ENCODE peak calls at places on chromosomes 6 and 20, in six cellular contexts. H, Z, B, E, N and T are unnamed samples.

GRCh38 chr6:152085533-152085932 is 278.1 kb downstream of the ESR1 start:
- DNase-seq in H (peak; percentile 30), Z (no peak), B (no peak), E (no peak), N (no peak), T (no peak)

GRCh38 chr6:28134015-28134414 is 7.7 kb upstream of the ZKSCAN8 start:
- DNase-seq in H (peak; percentile 68), Z (no peak), B (no peak), E (no peak), N (no peak), T (no peak)

GRCh38 chr6:20916081-20916480 is 381.8 kb downstream of the CDKAL1 start:
- DNase-seq in H (no peak), Z (no peak), B (no peak), E (no peak), N (no peak), T (no peak)

GRCh38 chr20:62409935-62410741 is 3.1 kb upstream of the CABLES2 start:
- DNase-seq in H (peak; percentile 30), Z (peak; percentile 82), B (peak; percentile 90), E (peak; percentile 23), N (no peak), T (no peak)

GRCh38 chr6:166782541-166782940 is 155.5 kb upstream of the RPS6KA2 start:
- DNase-seq in H (no peak), Z (no peak), B (no peak), E (no peak), N (no peak), T (no peak)

GRCh38 chr20:2162125-2162822 is 60.6 kb downstream of the STK35 start:
- DNase-seq in H (no peak), Z (peak; percentile 30), B (no peak), E (no peak), N (peak; percentile 9), T (no peak)

GRCh38 chr20:41029150-41029872 is 689 bp downstream of the TOP1 start:
- DNase-seq in H (peak; percentile 52), Z (peak; percentile 66), B (peak; percentile 57), E (peak; percentile 52), N (no peak), T (peak; percentile 9)

GRCh38 chr6:24988562-24988961 is 52.8 kb upstream of the RIPOR2 start:
- DNase-seq in H (peak; percentile 46), Z (no peak), B (no peak), E (no peak), N (no peak), T (no peak)

GRCh38 chr20:44069203-44069931 is 117.6 kb downstream of the JPH2 start:
- DNase-seq in H (no peak), Z (peak; percentile 83), B (no peak), E (peak; percentile 95), N (no peak), T (peak; percentile 36)

GRCh38 chr6:140434761-140435160 is 1060.3 kb upstream of the CITED2 start:
- DNase-seq in H (no peak), Z (no peak), B (no peak), E (no peak), N (no peak), T (no peak)

GRCh38 chr20:57672164-57672563 is 37.7 kb downstream of the PMEPA1 start:
- DNase-seq in H (no peak), Z (peak; percentile 57), B (no peak), E (no peak), N (peak; percentile 78), T (no peak)

GRCh38 chr6:130969807-130970491 is 93.1 kb downstream of the EPB41L2 start:
- DNase-seq in H (peak; percentile 41), Z (no peak), B (no peak), E (no peak), N (peak; percentile 62), T (no peak)

GRCh38 chr6:15391500-15391899 is 145.6 kb downstream of the JARID2 start:
- DNase-seq in H (no peak), Z (no peak), B (no peak), E (no peak), N (no peak), T (no peak)

GRCh38 chr20:61939691-61940360 is 125.9 kb downstream of the TAF4 start:
- DNase-seq in H (no peak), Z (no peak), B (no peak), E (no peak), N (no peak), T (no peak)

GRCh38 chr6:8061736-8062135 is 2.5 kb downstream of the BLOC1S5 start:
- DNase-seq in H (no peak), Z (no peak), B (no peak), E (no peak), N (no peak), T (no peak)

GRCh38 chr6:25014806-25015560 is 79.2 kb upstream of the RIPOR2 start:
- DNase-seq in H (peak; percentile 96), Z (no peak), B (no peak), E (peak; percentile 76), N (no peak), T (peak; percentile 41)

GRCh38 chr20:53894707-53895384 is 175.5 kb downstream of the BCAS1 start:
- DNase-seq in H (no peak), Z (no peak), B (no peak), E (no peak), N (no peak), T (no peak)

GRCh38 chr6:20875369-20875963 is 341.2 kb downstream of the CDKAL1 start:
- DNase-seq in H (peak; percentile 51), Z (no peak), B (no peak), E (no peak), N (no peak), T (no peak)

GRCh38 chr6:11460001-11460668 is 77.4 kb upstream of the TMEM170B start:
- DNase-seq in H (peak; percentile 55), Z (peak; percentile 57), B (no peak), E (no peak), N (no peak), T (no peak)

GRCh38 chr6:124970243-124970642 is 8.0 kb downstream of the RNF217 start:
- DNase-seq in H (no peak), Z (no peak), B (no peak), E (no peak), N (no peak), T (no peak)

GRCh38 chr6:22789315-22789714 is 219.9 kb downstream of the HDGFL1 start:
- DNase-seq in H (no peak), Z (no peak), B (no peak), E (no peak), N (no peak), T (no peak)

GRCh38 chr6:34922177-34922663 is 33.2 kb downstream of the ANKS1A start:
- DNase-seq in H (peak; percentile 83), Z (no peak), B (no peak), E (no peak), N (no peak), T (no peak)

GRCh38 chr6:128724738-128725137 is 158.2 kb upstream of the LAMA2 start:
- DNase-seq in H (no peak), Z (no peak), B (no peak), E (no peak), N (no peak), T (no peak)

GRCh38 chr6:69179681-69180080 is 544.6 kb downstream of the ADGRB3 start:
- DNase-seq in H (peak; percentile 74), Z (no peak), B (no peak), E (no peak), N (no peak), T (no peak)

GRCh38 chr6:89375427-89375868 is 22.9 kb upstream of the UBE2J1 start:
- DNase-seq in H (no peak), Z (peak; percentile 91), B (peak; percentile 75), E (peak; percentile 85), N (peak; percentile 50), T (peak; percentile 60)

GRCh38 chr6:95959291-95959690 is 56.5 kb upstream of the FUT9 start:
- DNase-seq in H (no peak), Z (no peak), B (no peak), E (no peak), N (no peak), T (no peak)

GRCh38 chr6:11069760-11070159 is 23.9 kb upstream of the SMIM13 start:
- DNase-seq in H (peak; percentile 25), Z (no peak), B (no peak), E (no peak), N (no peak), T (no peak)

GRCh38 chr20:21111416-21111815 is 5.3 kb upstream of the LINC00237 start:
- DNase-seq in H (no peak), Z (no peak), B (no peak), E (no peak), N (no peak), T (no peak)

GRCh38 chr6:34546551-34547321 is 9.4 kb downstream of the SPDEF start:
- DNase-seq in H (no peak), Z (peak; percentile 64), B (peak; percentile 84), E (no peak), N (peak; percentile 64), T (no peak)

GRCh38 chr6:154096834-154097233 is 57.8 kb downstream of the OPRM1 start:
- DNase-seq in H (no peak), Z (no peak), B (no peak), E (no peak), N (no peak), T (no peak)

GRCh38 chr6:17144016-17144415 is 42.2 kb downstream of the STMND1 start:
- DNase-seq in H (no peak), Z (no peak), B (no peak), E (no peak), N (no peak), T (no peak)

GRCh38 chr20:41428285-41428684 is 61.7 kb upstream of the EMILIN3 start:
- DNase-seq in H (peak; percentile 70), Z (no peak), B (no peak), E (peak; percentile 41), N (no peak), T (no peak)

GRCh38 chr20:52991783-52992182 is 19.6 kb downstream of the TSHZ2 start:
- DNase-seq in H (peak; percentile 70), Z (no peak), B (no peak), E (no peak), N (no peak), T (no peak)

GRCh38 chr6:36306365-36306764 is 30.3 kb downstream of the BNIP5 start:
- DNase-seq in H (no peak), Z (no peak), B (no peak), E (no peak), N (no peak), T (no peak)
- H3K4me1 ChIP-seq in H (peaks cover under 1% of the 10 kb centered on the region), Z (no peaks in the 10 kb centered on the region), B (no peaks in the 10 kb centered on the region), E (no peaks in the 10 kb centered on the region), N (no peaks in the 10 kb centered on the region), T (no peaks in the 10 kb centered on the region)

GRCh38 chr20:51560550-51561307 is 18.2 kb upstream of the NFATC2 start:
- DNase-seq in H (peak; percentile 43), Z (no peak), B (no peak), E (no peak), N (no peak), T (no peak)
- H3K4me3 ChIP-seq in H (peak overlapping the region; percentile 40), Z (no peak overlapping the region), B (no peak overlapping the region), E (no peak overlapping the region), N (no peak overlapping the region), T (no peak overlapping the region)

DNA sequence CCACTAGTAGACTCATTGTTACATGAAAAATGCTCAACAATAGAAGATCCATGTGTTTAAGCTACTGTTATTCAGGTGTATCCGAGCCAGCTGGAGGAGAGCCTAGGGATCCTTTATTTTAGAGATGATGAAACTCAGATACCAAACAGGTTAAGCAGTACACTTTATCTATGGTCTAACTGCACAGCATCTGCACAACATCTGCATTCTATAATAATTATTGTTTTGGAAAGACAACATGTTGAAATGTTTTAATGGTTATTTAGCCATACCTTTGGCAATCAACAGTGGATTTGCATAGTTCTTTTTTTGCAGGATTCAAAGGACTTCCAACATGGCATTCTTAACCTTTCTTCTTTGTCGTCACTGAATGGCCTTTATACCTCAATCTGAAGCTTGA is 134.1 kb downstream of the RFPL4B start:
- DNase-seq in H (no peak), Z (no peak), B (no peak), E (no peak), N (no peak), T (no peak)
- H3K27ac ChIP-seq in H (no peak overlapping the region), Z (no peak overlapping the region), B (no peak overlapping the region), E (no peak overlapping the region), N (no peak overlapping the region), T (no peak overlapping the region)

GRCh38 chr6:39243809-39244208 is 14.5 kb upstream of the KCNK5 start:
- DNase-seq in H (no peak), Z (no peak), B (no peak), E (no peak), N (peak; percentile 72), T (no peak)
- H3K4me1 ChIP-seq in H (no peaks in the 10 kb centered on the region), Z (no peaks in the 10 kb centered on the region), B (no peaks in the 10 kb centered on the region), E (no peaks in the 10 kb centered on the region), N (no peaks in the 10 kb centered on the region), T (no peaks in the 10 kb centered on the region)